ENCODE peak calls at places on chromosomes 12 and 14, in eight cellular contexts. W, L, E, N, K, G, I and H are unnamed samples.
A peak's percentile ranks its signal among the peaks of the same experiment; 100 is the strongest.

GRCh38 chr14:77923131-77923933 is 123.4 kb downstream of the ADCK1 start:
- DNase-seq in W (no peak), L (no peak), E (no peak), N (no peak), K (no peak), G (no peak), I (no peak), H (no peak)

GRCh38 chr12:57591567-57592325 is 754 bp downstream of the PIP4K2C start:
- DNase-seq in W (no peak), L (no peak), E (peak; percentile 49), N (no peak), K (no peak), G (peak; percentile 65), I (no peak), H (no peak)

GRCh38 chr14:106051790-106052189 is 525.4 kb downstream of the TMEM121 start:
- DNase-seq in W (no peak), L (no peak), E (no peak), N (no peak), K (no peak), G (no peak), I (no peak), H (no peak)

GRCh38 chr14:22122227-22123187 is 448.9 kb upstream of the OR4E1 start:
- DNase-seq in W (no peak), L (no peak), E (no peak), N (no peak), K (no peak), G (peak; percentile 43), I (no peak), H (no peak)

GRCh38 chr12:59383426-59383822 is 212.4 kb upstream of the SLC16A7 start:
- DNase-seq in W (no peak), L (no peak), E (peak; percentile 64), N (no peak), K (no peak), G (no peak), I (no peak), H (no peak)

GRCh38 chr12:46005151-46005797 is 14.9 kb upstream of the SCAF11 start:
- DNase-seq in W (no peak), L (no peak), E (no peak), N (no peak), K (no peak), G (no peak), I (no peak), H (no peak)

GRCh38 chr12:563250-563781 is 99.9 kb downstream of the NINJ2 start:
- DNase-seq in W (no peak), L (no peak), E (no peak), N (peak; percentile 65), K (peak; percentile 84), G (no peak), I (peak; percentile 35), H (no peak)

GRCh38 chr14:67940476-67940875 is 120.9 kb downstream of the RAD51B start:
- DNase-seq in W (no peak), L (no peak), E (no peak), N (no peak), K (no peak), G (no peak), I (no peak), H (no peak)

GRCh38 chr12:108722992-108723766 is 8.1 kb downstream of the CORO1C start:
- DNase-seq in W (no peak), L (no peak), E (peak; percentile 98), N (no peak), K (no peak), G (no peak), I (no peak), H (no peak)

GRCh38 chr12:51082561-51083139 is 746 bp downstream of the CSRNP2 start:
- DNase-seq in W (no peak), L (no peak), E (peak; percentile 57), N (peak; percentile 2), K (peak; percentile 10), G (no peak), I (no peak), H (no peak)

GRCh38 chr12:48454675-48455074 is 17.7 kb upstream of the ANP32D start:
- DNase-seq in W (no peak), L (no peak), E (peak; percentile 6), N (no peak), K (peak; percentile 26), G (peak; percentile 46), I (no peak), H (no peak)

GRCh38 chr14:93923586-93923985 is 3.6 kb upstream of the FAM181A start:
- DNase-seq in W (no peak), L (no peak), E (no peak), N (no peak), K (no peak), G (no peak), I (no peak), H (no peak)

GRCh38 chr14:55125403-55125802 is 3.6 kb upstream of the LGALS3 start:
- DNase-seq in W (no peak), L (no peak), E (no peak), N (no peak), K (no peak), G (no peak), I (no peak), H (no peak)

GRCh38 chr12:10959777-10960176 is 20.7 kb upstream of the TAS2R14 start:
- DNase-seq in W (no peak), L (no peak), E (no peak), N (no peak), K (no peak), G (no peak), I (no peak), H (no peak)

GRCh38 chr12:79023784-79024183 is 159.2 kb downstream of the SYT1 start:
- DNase-seq in W (no peak), L (no peak), E (no peak), N (no peak), K (no peak), G (no peak), I (no peak), H (no peak)

GRCh38 chr12:51748235-51748634 is 100.3 kb downstream of the FIGNL2 start:
- DNase-seq in W (no peak), L (no peak), E (no peak), N (no peak), K (no peak), G (no peak), I (no peak), H (no peak)